ENCODE peak calls at places on chromosomes 11 and 22, in five cellular contexts. I is K562, F is H1, M is GM12878, D is HepG2. H is an unnamed sample.

GRCh38 chr22:30634477-30635233 is 926 bp upstream of the SLC35E4 start:
- DNase-seq in M (peak; percentile 47), D (peak; percentile 31), I (peak; percentile 82), F (peak; percentile 96), H (peak; percentile 91)

GRCh38 chr11:78398715-78399114 is 18.9 kb downstream of the GAB2 start:
- DNase-seq in F (no peak), D (no peak), M (no peak), I (no peak), H (no peak)

GRCh38 chr11:61486004-61486615 is 22.4 kb upstream of the LRRC10B start:
- DNase-seq in F (no peak), M (no peak), I (no peak), D (no peak), H (no peak)

GRCh38 chr11:29173660-29174062 is 843.2 kb downstream of the KCNA4 start:
- DNase-seq in D (peak; percentile 2), I (no peak), M (no peak), F (no peak), H (no peak)

GRCh38 chr11:130390071-130390758 is 38.2 kb downstream of the ADAMTS8 start:
- DNase-seq in M (no peak), I (peak; percentile 16), D (peak; percentile 66), F (no peak), H (peak; percentile 55)

GRCh38 chr11:103384652-103385051 is 275.4 kb downstream of the DYNC2H1 start:
- DNase-seq in M (no peak), I (no peak), D (no peak), F (no peak), H (no peak)

GRCh38 chr22:39380331-39380730 is 19.2 kb upstream of the TAB1 start:
- DNase-seq in I (no peak), F (no peak), M (no peak), D (no peak), H (no peak)

GRCh38 chr11:110355011-110355744 is 58.8 kb upstream of the RDX start:
- DNase-seq in D (peak; percentile 35), I (no peak), F (no peak), M (no peak), H (peak; percentile 25)

GRCh38 chr11:129896062-129896461 is 684 bp upstream of the NFRKB start:
- DNase-seq in D (no peak), I (peak; percentile 16), M (no peak), F (no peak), H (peak; percentile 27)

GRCh38 chr11:76236092-76237026 is 30.1 kb upstream of the WNT11 start:
- DNase-seq in F (peak; percentile 88), D (no peak), M (no peak), I (peak; percentile 78), H (peak; percentile 86)

GRCh38 chr11:46914910-46915309 is 3.4 kb downstream of the LRP4 start:
- DNase-seq in I (no peak), F (no peak), M (no peak), D (no peak), H (no peak)

GRCh38 chr11:57496109-57496820 is 19.2 kb downstream of the SLC43A1 start:
- DNase-seq in I (no peak), D (no peak), M (no peak), F (no peak), H (no peak)

GRCh38 chr22:41966607-41967240 is 2.5 kb upstream of the SEPTIN3 start:
- DNase-seq in F (peak; percentile 62), I (peak; percentile 21), D (peak; percentile 52), M (peak; percentile 54), H (peak; percentile 83)

GRCh38 chr11:31974737-31975136 is 116.1 kb upstream of the RCN1 start:
- DNase-seq in F (no peak), I (no peak), M (no peak), D (no peak), H (no peak)

GRCh38 chr22:46934746-46935491 is 172.5 kb downstream of the TBC1D22A start:
- DNase-seq in D (peak; percentile 84), I (peak; percentile 73), M (peak; percentile 17), F (peak; percentile 42), H (no peak)

GRCh38 chr22:40560551-40560950 is 76.0 kb downstream of the MRTFA start:
- DNase-seq in I (peak; percentile 59), F (no peak), D (no peak), M (no peak), H (no peak)

GRCh38 chr11:15468471-15468870 is 353.7 kb downstream of the INSC start:
- DNase-seq in D (no peak), M (no peak), I (no peak), F (no peak), H (no peak)

GRCh38 chr11:15471028-15471708 is 356.4 kb downstream of the INSC start:
- DNase-seq in D (no peak), M (no peak), F (no peak), I (no peak), H (no peak)

GRCh38 chr11:15472405-15472799 is 357.7 kb downstream of the INSC start:
- DNase-seq in F (no peak), I (no peak), D (no peak), M (no peak), H (peak; percentile 6)

GRCh38 chr11:15471709-15472404 is 357.1 kb downstream of the INSC start:
- DNase-seq in I (no peak), F (no peak), D (no peak), M (no peak), H (peak; percentile 27)

DNA sequence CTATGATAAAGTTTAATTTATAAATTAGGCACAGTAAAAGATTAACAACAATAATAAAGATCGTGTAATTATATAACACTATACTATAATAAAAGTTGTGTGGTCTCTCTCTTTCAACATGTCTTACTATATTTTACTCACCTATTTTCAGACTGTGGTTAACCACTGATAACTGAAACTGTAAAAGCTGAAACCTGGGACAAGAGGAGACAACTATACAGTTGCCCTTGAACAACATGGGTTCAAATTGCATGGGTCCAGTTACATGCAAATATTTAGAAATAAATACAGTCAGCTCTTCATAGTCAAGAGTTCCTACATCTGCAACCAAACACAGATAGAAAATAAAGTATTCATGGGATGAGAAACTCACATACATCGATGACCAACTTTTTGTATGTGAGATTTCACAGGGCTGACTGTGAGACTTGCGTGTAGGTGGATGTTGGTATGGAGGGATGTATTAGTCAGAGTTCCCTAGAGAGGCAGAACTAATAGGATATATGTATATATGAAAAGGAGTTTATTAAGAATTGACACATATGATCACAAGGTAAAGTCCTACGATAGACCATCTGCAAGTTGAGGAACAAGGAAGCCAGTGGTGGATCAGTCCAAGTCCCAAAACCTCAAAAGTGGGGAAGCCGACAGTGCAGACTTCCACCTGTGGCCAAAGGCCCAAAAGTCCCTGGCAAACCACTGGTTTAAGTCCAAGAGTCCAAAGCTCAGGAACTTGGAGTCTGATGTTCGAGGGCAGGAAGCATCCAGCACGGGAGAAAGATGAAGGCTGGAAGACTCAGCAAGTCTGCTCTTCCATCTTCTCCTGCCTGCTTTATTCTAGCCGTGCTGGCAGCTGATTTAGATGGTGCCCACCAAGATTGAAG is 359.5 kb downstream of the INSC start:
- DNase-seq in F (no peak), M (no peak), I (no peak), D (no peak), H (no peak)
- TF ChIP-seq CREB1 in F (no peak), M (no peak), I (no peak), D (no peak), H (no peak)

DNA sequence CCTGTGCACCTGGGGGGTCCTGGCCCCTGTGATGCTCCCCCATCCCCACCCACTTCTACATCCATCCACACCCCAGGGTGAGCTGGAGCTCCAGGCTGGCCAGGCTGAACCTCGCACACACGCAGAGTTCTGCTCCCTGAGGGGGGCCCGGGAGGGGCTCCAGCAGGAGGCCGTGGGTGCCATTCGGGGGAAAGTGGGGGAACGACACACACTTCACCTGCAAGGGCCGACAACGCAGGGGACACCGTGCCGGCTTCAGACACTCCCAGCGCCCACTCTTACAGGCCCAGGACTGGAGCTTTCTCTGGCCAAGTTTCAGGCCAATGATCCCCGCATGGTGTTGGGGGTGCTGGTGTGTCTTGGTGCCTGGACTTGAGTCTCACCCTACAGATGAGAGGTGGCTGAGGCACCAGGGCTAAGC is 20.0 kb upstream of the TALDO1 start:
- DNase-seq in D (no peak), F (no peak), M (no peak), I (peak; percentile 18), H (no peak)
- H3K4me1 ChIP-seq in D (peaks cover 34% of the 10 kb centered on the region), F (peaks cover 19% of the 10 kb centered on the region), M (peaks cover 8% of the 10 kb centered on the region), I (peaks cover 35% of the 10 kb centered on the region), H (peaks cover 6% of the 10 kb centered on the region)

DNA sequence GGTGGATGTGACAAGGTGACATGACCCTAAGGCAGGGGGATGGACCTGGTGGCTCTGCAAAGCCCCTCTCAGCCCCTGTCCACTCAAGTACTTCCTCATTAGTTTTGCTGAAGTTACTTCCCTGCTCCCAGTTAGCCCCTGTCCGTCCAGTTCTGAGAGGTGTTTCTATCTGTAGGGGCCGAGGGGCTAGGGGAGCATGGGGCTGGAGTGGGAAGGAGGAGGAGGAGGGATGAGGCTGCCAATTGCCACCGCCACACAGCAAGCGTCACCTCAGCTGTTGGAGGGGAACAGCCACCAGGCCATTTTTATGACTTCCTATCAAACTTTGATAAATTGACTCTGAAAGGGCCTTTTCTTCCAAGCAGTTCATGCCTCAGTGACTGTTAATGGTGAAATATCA is 136.8 kb downstream of the ST3GAL4 start:
- DNase-seq in F (no peak), D (no peak), M (no peak), I (no peak), H (no peak)
- TF ChIP-seq CREB1 in F (no peak), D (no peak), M (no peak), I (no peak), H (no peak)

GRCh38 chr11:12165237-12165875 is 55.0 kb downstream of the MICAL2 start:
- DNase-seq in M (no peak), F (no peak), I (no peak), D (no peak), H (no peak)

GRCh38 chr11:12168114-12168513 is 57.7 kb downstream of the MICAL2 start:
- DNase-seq in M (no peak), F (no peak), I (no peak), D (no peak), H (no peak)

GRCh38 chr11:12164061-12165014 is 53.9 kb downstream of the MICAL2 start:
- DNase-seq in D (no peak), I (no peak), M (no peak), F (no peak), H (peak; percentile 16)

GRCh38 chr11:12167098-12167999 is 57.0 kb downstream of the MICAL2 start:
- DNase-seq in I (peak; percentile 74), F (no peak), M (no peak), D (peak; percentile 78), H (no peak)

GRCh38 chr11:12166299-12167092 is 56.1 kb downstream of the MICAL2 start:
- DNase-seq in F (no peak), I (no peak), D (no peak), M (no peak), H (no peak)
- H3K4me1 ChIP-seq in F (no peaks in the 10 kb centered on the region), I (peaks cover 32% of the 10 kb centered on the region), D (peaks cover 34% of the 10 kb centered on the region), M (no peaks in the 10 kb centered on the region), H (no peaks in the 10 kb centered on the region)

GRCh38 chr11:95363189-95363588 is 132.2 kb upstream of the SESN3 start:
- DNase-seq in I (no peak), M (no peak), F (no peak), D (no peak), H (no peak)
- TF ChIP-seq CREB1 in I (no peak), M (no peak), F (no peak), D (no peak), H (no peak)

GRCh38 chr11:117217685-117218084 is 14.2 kb downstream of the PCSK7 start:
- DNase-seq in D (no peak), M (no peak), I (no peak), F (no peak), H (no peak)
- H3K4me1 ChIP-seq in D (peaks cover 9% of the 10 kb centered on the region), M (no peaks in the 10 kb centered on the region), I (peaks cover 34% of the 10 kb centered on the region), F (no peaks in the 10 kb centered on the region), H (no peaks in the 10 kb centered on the region)